ENCODE peak calls at places on chromosomes 2 and 18, in nine cellular contexts. One of them, this sample, is unnamed.

GRCh38 chr2:160114020-160114419 is 51.6 kb upstream of the PLA2R1 start:
- DNase-seq in pancreas: no peak
- DNase-seq in Calu3: no peak
- DNase-seq in CD8-positive, alpha-beta T cell: no peak
- DNase-seq in endothelial cell: no peak
- DNase-seq in AG04449: no peak
- DNase-seq in choroid plexus epithelial cell: no peak
- DNase-seq in PC-3: no peak
- DNase-seq in transverse colon: no peak
- DNase-seq in this sample: no peak

GRCh38 chr18:10139783-10140410 is 226.1 kb downstream of the VAPA start:
- DNase-seq in CD8-positive, alpha-beta T cell: no peak
- DNase-seq in AG04449: no peak
- DNase-seq in pancreas: no peak
- DNase-seq in Calu3: no peak
- DNase-seq in transverse colon: no peak
- DNase-seq in choroid plexus epithelial cell: peak; percentile 45
- DNase-seq in PC-3: peak; percentile 49
- DNase-seq in endothelial cell: no peak
- DNase-seq in this sample: no peak

GRCh38 chr2:152415231-152415642 is 80.3 kb downstream of the FMNL2 start:
- DNase-seq in CD8-positive, alpha-beta T cell: no peak
- DNase-seq in Calu3: no peak
- DNase-seq in transverse colon: no peak
- DNase-seq in choroid plexus epithelial cell: peak; percentile 30
- DNase-seq in endothelial cell: no peak
- DNase-seq in PC-3: peak; percentile 62
- DNase-seq in AG04449: no peak
- DNase-seq in pancreas: no peak
- DNase-seq in this sample: no peak

GRCh38 chr2:160293401-160293911 is 93.4 kb upstream of the ITGB6 start:
- DNase-seq in transverse colon: no peak
- DNase-seq in CD8-positive, alpha-beta T cell: no peak
- DNase-seq in endothelial cell: no peak
- DNase-seq in choroid plexus epithelial cell: peak; percentile 94
- DNase-seq in Calu3: no peak
- DNase-seq in pancreas: no peak
- DNase-seq in AG04449: peak; percentile 77
- DNase-seq in PC-3: peak; percentile 58
- DNase-seq in this sample: no peak

GRCh38 chr2:182980652-182981051 is 57.6 kb downstream of the NCKAP1 start:
- DNase-seq in AG04449: no peak
- DNase-seq in CD8-positive, alpha-beta T cell: no peak
- DNase-seq in transverse colon: no peak
- DNase-seq in endothelial cell: no peak
- DNase-seq in PC-3: no peak
- DNase-seq in pancreas: no peak
- DNase-seq in Calu3: no peak
- DNase-seq in choroid plexus epithelial cell: no peak
- DNase-seq in this sample: no peak

GRCh38 chr18:51668632-51669031 is 471.2 kb upstream of the MEX3C start:
- DNase-seq in endothelial cell: no peak
- DNase-seq in choroid plexus epithelial cell: no peak
- DNase-seq in Calu3: no peak
- DNase-seq in AG04449: no peak
- DNase-seq in pancreas: no peak
- DNase-seq in transverse colon: no peak
- DNase-seq in CD8-positive, alpha-beta T cell: no peak
- DNase-seq in PC-3: no peak
- DNase-seq in this sample: no peak

GRCh38 chr2:224392545-224392944 is 9.4 kb downstream of the FAM124B start:
- DNase-seq in endothelial cell: no peak
- DNase-seq in Calu3: no peak
- DNase-seq in PC-3: no peak
- DNase-seq in AG04449: no peak
- DNase-seq in transverse colon: no peak
- DNase-seq in pancreas: no peak
- DNase-seq in CD8-positive, alpha-beta T cell: no peak
- DNase-seq in choroid plexus epithelial cell: no peak
- DNase-seq in this sample: no peak

GRCh38 chr2:10764896-10765295 is 43.5 kb downstream of the ATP6V1C2 start:
- DNase-seq in endothelial cell: no peak
- DNase-seq in AG04449: no peak
- DNase-seq in Calu3: no peak
- DNase-seq in CD8-positive, alpha-beta T cell: no peak
- DNase-seq in choroid plexus epithelial cell: no peak
- DNase-seq in pancreas: no peak
- DNase-seq in PC-3: no peak
- DNase-seq in transverse colon: no peak
- DNase-seq in this sample: no peak

GRCh38 chr2:138501427-138502252 is at the start of gene SPOPL:
- DNase-seq in AG04449: no peak
- DNase-seq in pancreas: peak; percentile 95
- DNase-seq in choroid plexus epithelial cell: peak; percentile 79
- DNase-seq in CD8-positive, alpha-beta T cell: peak; percentile 88
- DNase-seq in transverse colon: peak; percentile 95
- DNase-seq in Calu3: peak; percentile 95
- DNase-seq in endothelial cell: peak; percentile 94
- DNase-seq in PC-3: peak; percentile 92
- DNase-seq in this sample: peak; percentile 79
- TF ChIP-seq CTCF in AG04449: no peak
- TF ChIP-seq CTCF in pancreas: peak; percentile 26
- TF ChIP-seq CTCF in choroid plexus epithelial cell: peak; percentile 1
- TF ChIP-seq CTCF in CD8-positive, alpha-beta T cell: no peak
- TF ChIP-seq CTCF in transverse colon: peak; percentile 50
- TF ChIP-seq CTCF in Calu3: peak; percentile 35
- TF ChIP-seq CTCF in endothelial cell: peak; percentile 51
- TF ChIP-seq CTCF in PC-3: no peak
- TF ChIP-seq CTCF in this sample: no peak

GRCh38 chr2:219997341-219997851 is 370.0 kb downstream of the SLC4A3 start:
- DNase-seq in CD8-positive, alpha-beta T cell: no peak
- DNase-seq in PC-3: peak; percentile 38
- DNase-seq in Calu3: peak; percentile 40
- DNase-seq in AG04449: no peak
- DNase-seq in transverse colon: no peak
- DNase-seq in pancreas: peak; percentile 31
- DNase-seq in choroid plexus epithelial cell: peak; percentile 70
- DNase-seq in endothelial cell: peak; percentile 84
- DNase-seq in this sample: no peak

GRCh38 chr2:220000080-220000479 is 372.6 kb downstream of the SLC4A3 start:
- DNase-seq in PC-3: no peak
- DNase-seq in transverse colon: no peak
- DNase-seq in Calu3: no peak
- DNase-seq in endothelial cell: no peak
- DNase-seq in choroid plexus epithelial cell: peak; percentile 30
- DNase-seq in AG04449: no peak
- DNase-seq in pancreas: no peak
- DNase-seq in CD8-positive, alpha-beta T cell: no peak
- DNase-seq in this sample: no peak

GRCh38 chr2:220000586-220000985 is 373.2 kb downstream of the SLC4A3 start:
- DNase-seq in transverse colon: no peak
- DNase-seq in AG04449: no peak
- DNase-seq in choroid plexus epithelial cell: no peak
- DNase-seq in pancreas: no peak
- DNase-seq in CD8-positive, alpha-beta T cell: no peak
- DNase-seq in PC-3: no peak
- DNase-seq in Calu3: no peak
- DNase-seq in endothelial cell: no peak
- DNase-seq in this sample: no peak

GRCh38 chr2:219998099-219998498 is 370.7 kb downstream of the SLC4A3 start:
- DNase-seq in endothelial cell: no peak
- DNase-seq in AG04449: no peak
- DNase-seq in Calu3: no peak
- DNase-seq in PC-3: peak; percentile 23
- DNase-seq in transverse colon: no peak
- DNase-seq in CD8-positive, alpha-beta T cell: no peak
- DNase-seq in choroid plexus epithelial cell: no peak
- DNase-seq in pancreas: no peak
- DNase-seq in this sample: no peak

DNA sequence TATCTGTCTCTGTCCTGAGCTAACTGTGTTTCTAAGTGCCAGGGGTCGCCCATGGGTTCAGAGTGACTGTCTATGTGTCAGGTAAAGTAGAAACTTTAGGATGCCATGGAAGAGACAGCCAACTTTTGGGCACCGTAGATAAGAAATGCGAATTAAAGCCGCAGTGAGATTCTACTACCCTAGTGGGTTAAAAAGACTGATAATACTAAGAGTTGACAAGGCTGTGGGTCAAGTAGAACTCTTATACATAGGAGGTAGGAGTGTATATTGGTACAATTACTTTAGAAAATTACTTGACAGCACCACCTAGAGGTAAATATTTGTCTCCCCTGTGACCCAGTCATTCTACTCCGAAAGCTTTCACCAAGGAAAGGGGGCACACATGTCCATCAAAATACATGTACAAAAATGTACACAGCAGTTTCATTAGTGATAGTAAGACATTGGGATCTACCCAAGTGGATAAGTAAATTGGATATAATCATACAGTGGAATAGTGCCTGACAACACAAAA is 371.3 kb downstream of the SLC4A3 start:
- DNase-seq in AG04449: no peak
- DNase-seq in pancreas: no peak
- DNase-seq in Calu3: no peak
- DNase-seq in transverse colon: no peak
- DNase-seq in choroid plexus epithelial cell: no peak
- DNase-seq in PC-3: peak; percentile 41
- DNase-seq in CD8-positive, alpha-beta T cell: no peak
- DNase-seq in endothelial cell: no peak
- DNase-seq in this sample: no peak
- TF ChIP-seq CTCF in AG04449: no peak
- TF ChIP-seq CTCF in pancreas: no peak
- TF ChIP-seq CTCF in Calu3: no peak
- TF ChIP-seq CTCF in transverse colon: no peak
- TF ChIP-seq CTCF in choroid plexus epithelial cell: peak; percentile 13
- TF ChIP-seq CTCF in PC-3: peak; percentile 64
- TF ChIP-seq CTCF in CD8-positive, alpha-beta T cell: no peak
- TF ChIP-seq CTCF in endothelial cell: no peak
- TF ChIP-seq CTCF in this sample: no peak

DNA sequence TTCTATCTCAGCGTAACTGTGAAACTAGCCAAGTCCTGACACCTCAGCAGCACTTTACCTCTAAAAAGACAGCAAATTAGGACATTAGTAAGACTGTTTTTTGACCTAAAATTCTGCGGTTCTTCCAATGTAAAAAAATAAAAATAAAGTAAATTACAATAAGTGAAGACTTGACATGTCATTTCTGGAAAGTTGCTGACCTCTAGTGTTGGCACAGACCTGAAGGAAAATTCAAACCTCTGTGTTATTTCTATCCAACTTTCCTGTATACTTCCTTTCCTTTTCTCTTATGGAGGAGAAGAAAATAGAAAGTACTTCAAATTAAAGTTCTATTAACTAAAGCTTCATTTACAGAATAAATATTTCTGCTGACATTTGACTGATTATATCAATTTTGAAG is 110.6 kb downstream of the TMEM182 start:
- DNase-seq in AG04449: no peak
- DNase-seq in PC-3: peak; percentile 13
- DNase-seq in pancreas: no peak
- DNase-seq in choroid plexus epithelial cell: peak; percentile 4
- DNase-seq in Calu3: no peak
- DNase-seq in endothelial cell: no peak
- DNase-seq in transverse colon: no peak
- DNase-seq in CD8-positive, alpha-beta T cell: no peak
- DNase-seq in this sample: no peak
- TF ChIP-seq CTCF in AG04449: no peak
- TF ChIP-seq CTCF in PC-3: peak; percentile 53
- TF ChIP-seq CTCF in pancreas: no peak
- TF ChIP-seq CTCF in choroid plexus epithelial cell: no peak
- TF ChIP-seq CTCF in Calu3: no peak
- TF ChIP-seq CTCF in endothelial cell: no peak
- TF ChIP-seq CTCF in transverse colon: peak; percentile 11
- TF ChIP-seq CTCF in CD8-positive, alpha-beta T cell: no peak
- TF ChIP-seq CTCF in this sample: no peak

GRCh38 chr2:232597362-232598079 is 35.9 kb upstream of the EFHD1 start:
- DNase-seq in transverse colon: no peak
- DNase-seq in PC-3: no peak
- DNase-seq in choroid plexus epithelial cell: no peak
- DNase-seq in Calu3: no peak
- DNase-seq in CD8-positive, alpha-beta T cell: no peak
- DNase-seq in AG04449: no peak
- DNase-seq in pancreas: no peak
- DNase-seq in endothelial cell: no peak
- DNase-seq in this sample: no peak

GRCh38 chr2:232588031-232588430 is 37.5 kb downstream of the EIF4E2 start:
- DNase-seq in endothelial cell: no peak
- DNase-seq in AG04449: no peak
- DNase-seq in choroid plexus epithelial cell: no peak
- DNase-seq in pancreas: no peak
- DNase-seq in PC-3: no peak
- DNase-seq in transverse colon: no peak
- DNase-seq in CD8-positive, alpha-beta T cell: no peak
- DNase-seq in Calu3: no peak
- DNase-seq in this sample: no peak

GRCh38 chr2:232593931-232594330 is 39.5 kb upstream of the EFHD1 start:
- DNase-seq in transverse colon: peak; percentile 39
- DNase-seq in endothelial cell: no peak
- DNase-seq in pancreas: no peak
- DNase-seq in AG04449: no peak
- DNase-seq in Calu3: no peak
- DNase-seq in choroid plexus epithelial cell: no peak
- DNase-seq in CD8-positive, alpha-beta T cell: no peak
- DNase-seq in PC-3: no peak
- DNase-seq in this sample: no peak

GRCh38 chr2:232588680-232589585 is 38.4 kb downstream of the EIF4E2 start:
- DNase-seq in endothelial cell: no peak
- DNase-seq in CD8-positive, alpha-beta T cell: no peak
- DNase-seq in choroid plexus epithelial cell: peak; percentile 60
- DNase-seq in PC-3: peak; percentile 94
- DNase-seq in pancreas: peak; percentile 81
- DNase-seq in Calu3: peak; percentile 34
- DNase-seq in transverse colon: peak; percentile 71
- DNase-seq in AG04449: no peak
- DNase-seq in this sample: no peak

GRCh38 chr2:232592687-232593407 is 40.6 kb upstream of the EFHD1 start:
- DNase-seq in choroid plexus epithelial cell: peak; percentile 82
- DNase-seq in transverse colon: peak; percentile 68
- DNase-seq in CD8-positive, alpha-beta T cell: no peak
- DNase-seq in pancreas: no peak
- DNase-seq in Calu3: peak; percentile 65
- DNase-seq in endothelial cell: no peak
- DNase-seq in PC-3: peak; percentile 90
- DNase-seq in AG04449: peak; percentile 57
- DNase-seq in this sample: no peak
- TF ChIP-seq CTCF in choroid plexus epithelial cell: peak; percentile 17
- TF ChIP-seq CTCF in transverse colon: peak; percentile 16
- TF ChIP-seq CTCF in CD8-positive, alpha-beta T cell: no peak
- TF ChIP-seq CTCF in pancreas: no peak
- TF ChIP-seq CTCF in Calu3: peak; percentile 14
- TF ChIP-seq CTCF in endothelial cell: no peak
- TF ChIP-seq CTCF in PC-3: peak; percentile 44
- TF ChIP-seq CTCF in AG04449: peak; percentile 13
- TF ChIP-seq CTCF in this sample: no peak